ENCODE peak calls at places on chromosomes 4 and X, in nine cellular contexts. One of them, this sample, is unnamed.

GRCh38 chrX:2632533-2633504 is 58.3 kb upstream of the CD99 start:
- DNase-seq in upper lobe of right lung: no peak
- DNase-seq in tibial artery: no peak
- DNase-seq in thoracic aorta: no peak
- DNase-seq in transverse colon: no peak
- DNase-seq in sigmoid colon: no peak
- DNase-seq in fibroblast of lung: peak; percentile 18
- DNase-seq in cardiac muscle cell: no peak
- DNase-seq in A549: no peak
- DNase-seq in this sample: no peak

GRCh38 chr4:184400375-184400870 is 73.9 kb downstream of the IRF2 start:
- DNase-seq in upper lobe of right lung: no peak
- DNase-seq in tibial artery: no peak
- DNase-seq in thoracic aorta: peak; percentile 15
- DNase-seq in transverse colon: no peak
- DNase-seq in sigmoid colon: no peak
- DNase-seq in fibroblast of lung: peak; percentile 90
- DNase-seq in cardiac muscle cell: no peak
- DNase-seq in A549: no peak
- DNase-seq in this sample: no peak

GRCh38 chr4:81638698-81639097 is 167.0 kb upstream of the RASGEF1B start:
- DNase-seq in upper lobe of right lung: no peak
- DNase-seq in tibial artery: no peak
- DNase-seq in thoracic aorta: no peak
- DNase-seq in transverse colon: no peak
- DNase-seq in sigmoid colon: no peak
- DNase-seq in fibroblast of lung: no peak
- DNase-seq in cardiac muscle cell: no peak
- DNase-seq in A549: no peak
- DNase-seq in this sample: no peak

GRCh38 chrX:9501362-9501761 is 36.5 kb downstream of the TBL1X start:
- DNase-seq in upper lobe of right lung: no peak
- DNase-seq in tibial artery: no peak
- DNase-seq in thoracic aorta: no peak
- DNase-seq in transverse colon: no peak
- DNase-seq in sigmoid colon: no peak
- DNase-seq in fibroblast of lung: no peak
- DNase-seq in cardiac muscle cell: no peak
- DNase-seq in A549: no peak
- DNase-seq in this sample: no peak

GRCh38 chr4:109294468-109295020 is 7.9 kb downstream of the COL25A1 start:
- DNase-seq in upper lobe of right lung: no peak
- DNase-seq in tibial artery: no peak
- DNase-seq in thoracic aorta: no peak
- DNase-seq in transverse colon: no peak
- DNase-seq in sigmoid colon: no peak
- DNase-seq in fibroblast of lung: peak; percentile 87
- DNase-seq in cardiac muscle cell: no peak
- DNase-seq in A549: no peak
- DNase-seq in this sample: no peak

GRCh38 chr4:180205276-180205675 is 2037.9 kb upstream of the TENM3 start:
- DNase-seq in upper lobe of right lung: no peak
- DNase-seq in tibial artery: no peak
- DNase-seq in thoracic aorta: no peak
- DNase-seq in transverse colon: no peak
- DNase-seq in sigmoid colon: no peak
- DNase-seq in fibroblast of lung: no peak
- DNase-seq in cardiac muscle cell: no peak
- DNase-seq in A549: no peak
- DNase-seq in this sample: no peak

GRCh38 chr4:21811576-21811975 is 137.0 kb downstream of the KCNIP4 start:
- DNase-seq in upper lobe of right lung: no peak
- DNase-seq in tibial artery: no peak
- DNase-seq in thoracic aorta: no peak
- DNase-seq in transverse colon: no peak
- DNase-seq in sigmoid colon: no peak
- DNase-seq in fibroblast of lung: peak; percentile 70
- DNase-seq in cardiac muscle cell: no peak
- DNase-seq in A549: no peak
- DNase-seq in this sample: no peak

GRCh38 chr4:83255584-83255983 is 29.0 kb downstream of the COQ2 start:
- DNase-seq in upper lobe of right lung: no peak
- DNase-seq in tibial artery: no peak
- DNase-seq in thoracic aorta: no peak
- DNase-seq in transverse colon: no peak
- DNase-seq in sigmoid colon: no peak
- DNase-seq in fibroblast of lung: peak; percentile 59
- DNase-seq in cardiac muscle cell: no peak
- DNase-seq in A549: peak; percentile 32
- DNase-seq in this sample: no peak

GRCh38 chr4:180751009-180751408 is 1492.2 kb upstream of the TENM3 start:
- DNase-seq in upper lobe of right lung: no peak
- DNase-seq in tibial artery: no peak
- DNase-seq in thoracic aorta: no peak
- DNase-seq in transverse colon: no peak
- DNase-seq in sigmoid colon: no peak
- DNase-seq in fibroblast of lung: peak; percentile 92
- DNase-seq in cardiac muscle cell: no peak
- DNase-seq in A549: no peak
- DNase-seq in this sample: no peak

GRCh38 chr4:56874166-56874565 is 33.5 kb upstream of the REST start:
- DNase-seq in upper lobe of right lung: no peak
- DNase-seq in tibial artery: no peak
- DNase-seq in thoracic aorta: no peak
- DNase-seq in transverse colon: peak; percentile 56
- DNase-seq in sigmoid colon: no peak
- DNase-seq in fibroblast of lung: no peak
- DNase-seq in cardiac muscle cell: peak; percentile 23
- DNase-seq in A549: no peak
- DNase-seq in this sample: no peak

GRCh38 chr4:39259571-39260330 is 77.4 kb downstream of the WDR19 start:
- DNase-seq in upper lobe of right lung: no peak
- DNase-seq in tibial artery: no peak
- DNase-seq in thoracic aorta: no peak
- DNase-seq in transverse colon: no peak
- DNase-seq in sigmoid colon: no peak
- DNase-seq in fibroblast of lung: peak; percentile 84
- DNase-seq in cardiac muscle cell: no peak
- DNase-seq in A549: no peak
- DNase-seq in this sample: no peak

GRCh38 chr4:182548156-182548555 is 305.0 kb downstream of the TENM3 start:
- DNase-seq in upper lobe of right lung: no peak
- DNase-seq in tibial artery: no peak
- DNase-seq in thoracic aorta: no peak
- DNase-seq in transverse colon: no peak
- DNase-seq in sigmoid colon: no peak
- DNase-seq in fibroblast of lung: no peak
- DNase-seq in cardiac muscle cell: no peak
- DNase-seq in A549: no peak
- DNase-seq in this sample: no peak

GRCh38 chr4:152951348-152951747 is 15.2 kb downstream of the FHDC1 start:
- DNase-seq in upper lobe of right lung: no peak
- DNase-seq in tibial artery: no peak
- DNase-seq in thoracic aorta: no peak
- DNase-seq in transverse colon: no peak
- DNase-seq in sigmoid colon: no peak
- DNase-seq in fibroblast of lung: peak; percentile 55
- DNase-seq in cardiac muscle cell: no peak
- DNase-seq in A549: no peak
- DNase-seq in this sample: no peak

GRCh38 chrX:136028383-136028984 is 43.2 kb downstream of the SLC9A6 start:
- DNase-seq in upper lobe of right lung: no peak
- DNase-seq in tibial artery: no peak
- DNase-seq in thoracic aorta: no peak
- DNase-seq in transverse colon: no peak
- DNase-seq in sigmoid colon: no peak
- DNase-seq in fibroblast of lung: peak; percentile 53
- DNase-seq in cardiac muscle cell: peak; percentile 39
- DNase-seq in A549: peak; percentile 28
- DNase-seq in this sample: no peak

GRCh38 chr4:78024085-78024484 is 33.0 kb upstream of the FRAS1 start:
- DNase-seq in upper lobe of right lung: no peak
- DNase-seq in tibial artery: no peak
- DNase-seq in thoracic aorta: no peak
- DNase-seq in transverse colon: no peak
- DNase-seq in sigmoid colon: no peak
- DNase-seq in fibroblast of lung: no peak
- DNase-seq in cardiac muscle cell: no peak
- DNase-seq in A549: no peak
- DNase-seq in this sample: no peak

GRCh38 chrX:153929576-153929975 is 3.5 kb upstream of the ARHGAP4 start:
- DNase-seq in upper lobe of right lung: no peak
- DNase-seq in tibial artery: no peak
- DNase-seq in thoracic aorta: no peak
- DNase-seq in transverse colon: no peak
- DNase-seq in sigmoid colon: no peak
- DNase-seq in fibroblast of lung: no peak
- DNase-seq in cardiac muscle cell: no peak
- DNase-seq in A549: no peak
- DNase-seq in this sample: no peak

GRCh38 chrX:153928846-153929245 is 2.8 kb upstream of the ARHGAP4 start:
- DNase-seq in upper lobe of right lung: no peak
- DNase-seq in tibial artery: no peak
- DNase-seq in thoracic aorta: no peak
- DNase-seq in transverse colon: no peak
- DNase-seq in sigmoid colon: no peak
- DNase-seq in fibroblast of lung: no peak
- DNase-seq in cardiac muscle cell: no peak
- DNase-seq in A549: no peak
- DNase-seq in this sample: no peak

GRCh38 chrX:153926863-153927685 is 1.0 kb upstream of the ARHGAP4 start:
- DNase-seq in upper lobe of right lung: peak; percentile 74
- DNase-seq in tibial artery: peak; percentile 74
- DNase-seq in thoracic aorta: no peak
- DNase-seq in transverse colon: peak; percentile 77
- DNase-seq in sigmoid colon: peak; percentile 80
- DNase-seq in fibroblast of lung: peak; percentile 30
- DNase-seq in cardiac muscle cell: no peak
- DNase-seq in A549: no peak
- DNase-seq in this sample: peak; percentile 70

GRCh38 chrX:153927686-153927935 is 1.5 kb upstream of the ARHGAP4 start:
- DNase-seq in upper lobe of right lung: no peak
- DNase-seq in tibial artery: no peak
- DNase-seq in thoracic aorta: no peak
- DNase-seq in transverse colon: no peak
- DNase-seq in sigmoid colon: no peak
- DNase-seq in fibroblast of lung: no peak
- DNase-seq in cardiac muscle cell: no peak
- DNase-seq in A549: peak; percentile 15
- DNase-seq in this sample: no peak

GRCh38 chrX:153927936-153928760 is 2.1 kb upstream of the ARHGAP4 start:
- DNase-seq in upper lobe of right lung: peak; percentile 97
- DNase-seq in tibial artery: peak; percentile 98
- DNase-seq in thoracic aorta: peak; percentile 76
- DNase-seq in transverse colon: peak; percentile 96
- DNase-seq in sigmoid colon: peak; percentile 98
- DNase-seq in fibroblast of lung: peak; percentile 98
- DNase-seq in cardiac muscle cell: peak; percentile 94
- DNase-seq in A549: peak; percentile 98
- DNase-seq in this sample: peak; percentile 94
- TF ChIP-seq CTCF in upper lobe of right lung: peak; percentile 21
- TF ChIP-seq CTCF in tibial artery: no peak
- TF ChIP-seq CTCF in thoracic aorta: no peak
- TF ChIP-seq CTCF in transverse colon: no peak
- TF ChIP-seq CTCF in sigmoid colon: no peak
- TF ChIP-seq CTCF in fibroblast of lung: no peak
- TF ChIP-seq CTCF in cardiac muscle cell: peak; percentile 27
- TF ChIP-seq CTCF in A549: peak; percentile 26
- TF ChIP-seq CTCF in this sample: peak; percentile 30

DNA sequence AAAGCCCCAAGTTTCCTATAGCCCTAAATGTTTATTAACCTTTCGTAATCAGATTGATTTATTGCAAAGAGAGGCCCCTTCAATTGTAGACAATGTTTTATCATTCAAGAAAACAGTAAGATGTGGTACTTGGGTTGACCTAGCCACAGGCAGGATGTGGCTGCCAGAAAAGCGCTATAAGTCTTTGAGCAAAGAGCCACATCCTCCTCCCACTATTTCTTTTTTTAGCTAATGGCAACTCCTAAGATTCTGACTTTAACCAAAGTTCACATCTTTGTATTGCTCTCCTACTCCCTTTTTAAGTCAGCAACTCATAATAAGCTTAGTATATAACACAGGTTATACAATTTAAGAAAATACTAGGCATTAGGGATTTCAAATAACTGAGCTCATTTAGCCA is 70.7 kb upstream of the PPP3CA start:
- DNase-seq in upper lobe of right lung: no peak
- DNase-seq in tibial artery: no peak
- DNase-seq in thoracic aorta: no peak
- DNase-seq in transverse colon: peak; percentile 28
- DNase-seq in sigmoid colon: no peak
- DNase-seq in fibroblast of lung: peak; percentile 66
- DNase-seq in cardiac muscle cell: no peak
- DNase-seq in A549: no peak
- DNase-seq in this sample: no peak
- H3K4me3 ChIP-seq in upper lobe of right lung: no peak overlapping the region
- H3K4me3 ChIP-seq in tibial artery: no peak overlapping the region
- H3K4me3 ChIP-seq in thoracic aorta: no peak overlapping the region
- H3K4me3 ChIP-seq in transverse colon: no peak overlapping the region
- H3K4me3 ChIP-seq in sigmoid colon: no peak overlapping the region
- H3K4me3 ChIP-seq in fibroblast of lung: no peak overlapping the region
- H3K4me3 ChIP-seq in cardiac muscle cell: no peak overlapping the region
- H3K4me3 ChIP-seq in A549: no peak overlapping the region
- H3K4me3 ChIP-seq in this sample: no peak overlapping the region

GRCh38 chr4:76197001-76197743 is 16.5 kb downstream of the SCARB2 start:
- DNase-seq in upper lobe of right lung: no peak
- DNase-seq in tibial artery: no peak
- DNase-seq in thoracic aorta: no peak
- DNase-seq in transverse colon: no peak
- DNase-seq in sigmoid colon: no peak
- DNase-seq in fibroblast of lung: peak; percentile 76
- DNase-seq in cardiac muscle cell: no peak
- DNase-seq in A549: no peak
- DNase-seq in this sample: no peak
- H3K4me1 ChIP-seq in upper lobe of right lung: peaks cover 95% of the 10 kb centered on the region
- H3K4me1 ChIP-seq in tibial artery: peaks cover 78% of the 10 kb centered on the region
- H3K4me1 ChIP-seq in thoracic aorta: peaks cover 58% of the 10 kb centered on the region
- H3K4me1 ChIP-seq in transverse colon: peaks cover 96% of the 10 kb centered on the region
- H3K4me1 ChIP-seq in sigmoid colon: peaks cover 86% of the 10 kb centered on the region
- H3K4me1 ChIP-seq in fibroblast of lung: peaks cover 49% of the 10 kb centered on the region
- H3K4me1 ChIP-seq in cardiac muscle cell: peaks cover 30% of the 10 kb centered on the region
- H3K4me1 ChIP-seq in A549: peaks cover 43% of the 10 kb centered on the region
- H3K4me1 ChIP-seq in this sample: peaks cover 35% of the 10 kb centered on the region

GRCh38 chrX:29913647-29914046 is 301.7 kb upstream of the MAGEB2 start:
- DNase-seq in upper lobe of right lung: no peak
- DNase-seq in tibial artery: no peak
- DNase-seq in thoracic aorta: no peak
- DNase-seq in transverse colon: no peak
- DNase-seq in sigmoid colon: no peak
- DNase-seq in fibroblast of lung: no peak
- DNase-seq in cardiac muscle cell: no peak
- DNase-seq in A549: no peak
- DNase-seq in this sample: no peak
- TF ChIP-seq CTCF in upper lobe of right lung: no peak
- TF ChIP-seq CTCF in tibial artery: no peak
- TF ChIP-seq CTCF in thoracic aorta: no peak
- TF ChIP-seq CTCF in transverse colon: no peak
- TF ChIP-seq CTCF in sigmoid colon: no peak
- TF ChIP-seq CTCF in fibroblast of lung: no peak
- TF ChIP-seq CTCF in cardiac muscle cell: no peak
- TF ChIP-seq CTCF in A549: no peak
- TF ChIP-seq CTCF in this sample: no peak